ENCODE peak calls at places on chromosomes 7 and 10, in five cellular contexts. U is effector memory CD4-positive, alpha-beta T cell; S is uterus; B is H9; N is left ventricle myocardium inferior. X is an unnamed sample. For H3K4me1, the result is how much of the 10 kb centered on the place peaks cover.

GRCh38 chr7:70317356-70317755 is 719.1 kb downstream of the AUTS2 start:
- DNase-seq in U (no peak), B (no peak), N (no peak), S (no peak), X (peak)

GRCh38 chr7:96388620-96389383 is 66.9 kb upstream of the SLC25A13 start:
- DNase-seq in N (no peak), U (no peak), B (no peak), S (peak), X (no peak)

GRCh38 chr10:49169776-49170175 is 18.4 kb downstream of the TMEM273 start:
- DNase-seq in N (no peak), U (no peak), S (no peak), B (no peak), X (no peak)

GRCh38 chr10:102449321-102450123 is 1.8 kb downstream of the C10orf95 start:
- DNase-seq in N (peak), U (peak), S (peak), B (peak), X (peak)

GRCh38 chr7:133330085-133330484 is 77.2 kb downstream of the EXOC4 start:
- DNase-seq in U (no peak), B (peak), N (no peak), S (no peak), X (peak)

GRCh38 chr10:102230861-102231356 is 4.8 kb downstream of the ELOVL3 start:
- DNase-seq in U (no peak), B (peak), S (no peak), N (peak), X (peak)

GRCh38 chr7:39741942-39742623 is 118.7 kb downstream of the RALA start:
- DNase-seq in U (peak), B (peak), N (peak), S (no peak), X (no peak)

GRCh38 chr7:99000196-99000903 is 122.0 kb downstream of the TRRAP start:
- DNase-seq in N (no peak), U (no peak), S (no peak), B (no peak), X (no peak)

GRCh38 chr7:131509087-131509486 is 47.3 kb downstream of the PODXL start:
- DNase-seq in B (no peak), U (no peak), N (no peak), S (no peak), X (no peak)

GRCh38 chr7:116434820-116435341 is 64.7 kb upstream of the CAV2 start:
- DNase-seq in U (no peak), S (no peak), B (no peak), N (no peak), X (no peak)

GRCh38 chr7:116433246-116433645 is 66.3 kb upstream of the CAV2 start:
- DNase-seq in B (no peak), S (no peak), N (no peak), U (no peak), X (no peak)

GRCh38 chr7:116432517-116432916 is 67.0 kb upstream of the CAV2 start:
- DNase-seq in B (no peak), N (no peak), S (no peak), U (no peak), X (no peak)

GRCh38 chr7:116429986-116430619 is 69.4 kb upstream of the CAV2 start:
- DNase-seq in B (no peak), U (no peak), N (no peak), S (no peak), X (no peak)

GRCh38 chr7:116431783-116432182 is 67.8 kb upstream of the CAV2 start:
- DNase-seq in U (no peak), B (no peak), S (no peak), N (no peak), X (no peak)
- H3K4me1 ChIP-seq in U (under half), B (under half), S (under half), N (under half), X (under half)

GRCh38 chr7:128403676-128404075 is 6.1 kb downstream of the IMPDH1 start:
- DNase-seq in U (no peak), S (no peak), N (no peak), B (no peak), X (no peak)
- H3K4me1 ChIP-seq in U (under half), S (under half), N (under half), B (under half), X (under half)

GRCh38 chr10:126094537-126094936 is 198.2 kb downstream of the FANK1 start:
- DNase-seq in S (no peak), U (no peak), B (no peak), N (no peak), X (no peak)

GRCh38 chr10:126088144-126088543 is 191.8 kb downstream of the FANK1 start:
- DNase-seq in S (no peak), N (no peak), U (no peak), B (peak), X (no peak)

GRCh38 chr10:126087274-126087673 is 190.9 kb downstream of the FANK1 start:
- DNase-seq in U (no peak), B (no peak), S (no peak), N (no peak), X (no peak)

GRCh38 chr10:126092806-126093205 is 196.4 kb downstream of the FANK1 start:
- DNase-seq in S (no peak), N (no peak), U (no peak), B (no peak), X (no peak)

GRCh38 chr10:126090911-126091728 is 194.8 kb downstream of the FANK1 start:
- DNase-seq in N (no peak), U (no peak), S (peak), B (no peak), X (no peak)
- H3K4me1 ChIP-seq in N (under half), U (under half), S (under half), B (under half), X (under half)

DNA sequence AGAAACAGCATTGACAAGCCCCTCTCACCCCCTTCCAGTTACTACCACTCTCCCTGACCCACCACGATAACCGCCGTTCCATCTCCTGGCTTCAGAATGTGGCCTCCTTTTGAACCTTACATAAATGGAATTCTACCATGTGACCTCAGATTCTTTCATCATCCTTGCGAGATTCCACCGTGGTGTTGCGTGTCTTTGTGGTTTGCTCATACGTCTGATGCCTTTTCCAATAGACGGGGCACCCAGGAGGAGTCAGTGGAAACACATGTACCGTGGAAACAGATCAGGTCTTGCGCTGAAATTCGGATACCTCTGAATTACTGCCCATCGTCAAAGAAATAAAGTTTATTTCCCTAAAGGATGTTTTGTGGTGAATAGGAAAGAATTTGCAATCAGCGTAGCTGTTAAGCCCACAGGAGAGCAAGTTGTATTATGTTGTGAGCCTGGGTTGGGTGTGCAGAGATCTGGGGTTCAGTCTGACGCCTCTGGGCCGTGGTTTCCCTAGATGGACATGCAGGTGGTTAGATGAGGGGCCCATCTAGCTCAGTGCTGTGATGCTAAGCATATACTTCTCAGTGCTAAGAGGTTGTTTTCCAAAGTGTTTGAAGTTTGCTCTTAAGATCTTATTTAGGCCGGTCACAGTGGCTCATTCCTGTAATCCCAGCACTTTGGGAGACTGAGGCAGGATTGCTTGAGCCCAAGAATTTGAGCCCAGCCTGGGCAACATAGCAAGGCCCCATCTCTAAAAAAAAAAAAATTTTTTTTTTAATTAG is 29.1 kb downstream of the GTF2IRD1 start:
- DNase-seq in U (no peak), S (peak), N (no peak), B (no peak), X (peak)
- H3K4me1 ChIP-seq in U (under half), S (under half), N (half or more), B (under half), X (half or more)

X was measured in thyroid gland.